ENCODE peak calls at places on chromosomes 11 and 22, in ten cellular contexts. W is lower leg skin, B is neural progenitor cell, L is H9, N is HFFc6, C is retinal pigment epithelial cell, E is pancreas, O is colonic mucosa, D is stomach, M is neural crest cell. G is an unnamed sample.

GRCh38 chr11:130473795-130474377 is 25.4 kb downstream of the ADAMTS15 start:
- DNase-seq in C (no peak), B (no peak), W (peak; percentile 80), N (no peak), L (no peak), O (no peak), E (no peak), M (no peak), D (no peak), G (no peak)

GRCh38 chr11:61711493-61711892 is 31.3 kb downstream of the DAGLA start:
- DNase-seq in D (no peak), B (no peak), E (no peak), M (no peak), O (no peak), C (no peak), W (no peak), L (no peak), N (no peak), G (no peak)

GRCh38 chr11:125871391-125872137 is 15.9 kb upstream of the HYLS1 start:
- DNase-seq in N (peak; percentile 16), D (peak; percentile 37), W (no peak), M (peak; percentile 65), B (peak; percentile 78), C (peak; percentile 2), E (no peak), L (peak; percentile 77), O (no peak), G (no peak)

GRCh38 chr22:29695129-29695926 is 24.5 kb upstream of the CABP7 start:
- DNase-seq in N (no peak), D (no peak), O (no peak), W (peak; percentile 93), M (no peak), B (no peak), C (no peak), L (no peak), E (no peak), G (no peak)

GRCh38 chr11:76615950-76616349 is 54.6 kb downstream of the LRRC32 start:
- DNase-seq in M (no peak), D (peak; percentile 83), C (no peak), W (peak; percentile 94), L (peak; percentile 17), E (no peak), N (no peak), O (peak; percentile 80), B (no peak), G (no peak)

GRCh38 chr11:121337078-121337477 is 44.5 kb downstream of the SC5D start:
- DNase-seq in O (no peak), C (no peak), N (no peak), B (no peak), W (no peak), L (no peak), E (no peak), D (no peak), M (no peak), G (no peak)

GRCh38 chr22:30005213-30005857 is 74.9 kb upstream of the HORMAD2 start:
- DNase-seq in M (peak; percentile 75), L (peak; percentile 58), B (peak; percentile 71), C (peak; percentile 15), W (peak; percentile 92), N (peak; percentile 64), E (peak; percentile 60), D (peak; percentile 81), O (peak; percentile 88), G (no peak)

GRCh38 chr11:71286701-71287643 is 34.6 kb upstream of the SHANK2 start:
- DNase-seq in B (no peak), W (peak; percentile 89), O (peak; percentile 73), N (peak; percentile 97), L (peak; percentile 28), C (no peak), M (no peak), D (peak; percentile 74), E (peak; percentile 52), G (no peak)

GRCh38 chr11:34214961-34215805 is 109.8 kb downstream of the NAT10 start:
- DNase-seq in W (no peak), B (no peak), C (no peak), N (peak; percentile 62), M (no peak), D (no peak), E (no peak), O (no peak), L (no peak), G (no peak)

GRCh38 chr11:102234779-102235439 is 82.4 kb upstream of the BIRC3 start:
- DNase-seq in W (peak; percentile 78), M (no peak), B (no peak), L (no peak), E (no peak), D (no peak), N (no peak), C (no peak), O (no peak), G (no peak)

DNA sequence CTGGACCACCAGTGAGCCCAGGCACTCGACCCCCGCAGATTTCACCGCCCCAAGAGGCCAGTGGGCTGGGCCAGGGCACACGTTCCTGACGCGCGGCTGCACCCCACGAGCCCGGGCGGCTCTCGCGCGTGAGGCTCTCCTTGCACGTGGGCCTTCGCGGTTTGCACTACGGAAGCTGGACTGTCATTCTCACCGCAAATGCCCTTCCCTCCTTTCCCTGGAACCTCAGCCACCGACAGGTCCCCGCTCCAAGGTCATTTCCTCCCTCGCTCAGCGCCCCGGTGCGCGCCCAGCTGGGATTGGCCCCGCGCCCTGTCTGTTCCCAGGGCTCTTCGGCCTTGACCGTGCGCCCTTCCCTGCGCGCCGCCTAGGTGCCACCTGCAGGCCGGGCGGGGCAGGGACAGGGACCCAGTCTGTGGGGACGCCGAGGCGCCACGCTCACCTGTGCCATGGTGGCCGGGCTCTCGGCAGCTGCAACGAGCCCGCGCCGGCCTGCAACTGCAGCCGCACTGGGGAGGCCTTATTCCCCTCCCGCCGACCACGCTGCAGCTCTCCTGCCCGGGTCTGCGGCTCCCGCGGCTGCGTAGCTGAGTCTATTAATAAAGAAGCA is 2.1 kb upstream of the CPT1A start:
- DNase-seq in N (no peak), E (peak; percentile 95), B (peak; percentile 57), D (peak; percentile 95), O (peak; percentile 94), M (no peak), L (peak; percentile 93), C (no peak), W (peak; percentile 91), G (peak; percentile 81)
- TF ChIP-seq CTCF in N (peak; percentile 47), E (peak; percentile 28), B (peak; percentile 30), D (peak; percentile 55), O (peak; percentile 67), M (peak; percentile 63), L (peak; percentile 72), C (peak; percentile 53), W (no peak), G (peak; percentile 60)

GRCh38 chr22:37419370-37419915 is 7.8 kb downstream of the ELFN2 start:
- DNase-seq in E (no peak), N (no peak), L (no peak), O (no peak), C (no peak), B (no peak), W (no peak), D (no peak), M (no peak), G (no peak)

GRCh38 chr22:37418627-37419369 is 8.5 kb downstream of the ELFN2 start:
- DNase-seq in O (no peak), N (no peak), L (no peak), D (no peak), M (no peak), E (no peak), B (peak; percentile 52), C (no peak), W (no peak), G (no peak)

GRCh38 chr22:37421468-37421877 is 5.8 kb downstream of the ELFN2 start:
- DNase-seq in E (no peak), L (no peak), C (no peak), B (no peak), M (no peak), N (no peak), W (no peak), D (no peak), O (no peak), G (no peak)

GRCh38 chr22:37419916-37420655 is 7.2 kb downstream of the ELFN2 start:
- DNase-seq in C (no peak), E (no peak), L (peak; percentile 77), M (no peak), N (no peak), D (no peak), B (peak; percentile 74), O (no peak), W (no peak), G (no peak)

DNA sequence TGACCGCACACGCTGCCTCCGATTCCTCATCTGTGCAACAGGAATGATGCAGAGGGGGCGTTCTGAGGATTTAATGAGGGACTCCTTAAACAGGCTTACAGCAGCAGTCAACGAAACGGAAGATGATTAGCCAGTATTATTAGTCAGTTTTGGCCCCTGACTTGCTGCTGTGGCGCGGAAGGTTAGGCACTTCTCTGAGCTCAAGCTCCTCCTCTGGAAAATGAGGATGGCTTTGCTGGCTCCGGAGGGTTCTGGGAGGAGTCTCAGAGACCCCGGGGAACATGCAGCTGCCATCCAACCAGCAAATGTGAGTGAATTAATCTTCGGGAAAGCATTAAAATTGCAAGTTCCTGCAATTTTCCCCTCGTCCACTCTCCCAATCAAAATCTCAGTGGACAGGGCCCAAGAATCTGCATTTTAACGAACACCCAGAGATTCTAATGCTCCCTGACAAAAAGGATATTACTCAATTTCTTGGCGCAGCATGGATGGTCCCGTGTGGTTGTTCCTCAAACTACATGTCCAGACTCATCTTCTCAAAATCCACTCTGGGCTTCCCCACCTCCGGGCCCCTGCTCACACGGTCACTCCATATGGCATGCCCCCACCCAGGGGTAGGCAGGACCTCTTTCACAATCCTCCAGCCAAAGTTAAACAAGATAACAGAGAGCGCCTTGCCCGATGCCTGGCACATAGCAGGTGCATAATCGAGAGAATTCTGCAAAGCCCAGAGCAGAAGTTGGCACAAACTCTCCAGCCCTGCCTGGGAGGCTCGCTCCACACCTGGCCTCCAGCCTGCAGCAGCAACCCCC is 6.4 kb downstream of the ELFN2 start:
- DNase-seq in C (no peak), B (no peak), O (no peak), D (no peak), M (no peak), W (no peak), L (no peak), N (no peak), E (no peak), G (no peak)
- TF ChIP-seq CTCF in C (no peak), B (no peak), O (no peak), D (no peak), M (no peak), W (no peak), L (peak; percentile 21), N (peak; percentile 47), E (no peak), G (peak; percentile 42)

GRCh38 chr11:90113541-90113940 is 20.9 kb upstream of the NAALAD2 start:
- DNase-seq in O (no peak), L (no peak), M (no peak), D (no peak), E (no peak), W (no peak), C (no peak), B (no peak), N (no peak), G (no peak)
- TF ChIP-seq CTCF in O (peak; percentile 24), L (peak; percentile 67), M (peak; percentile 72), D (peak; percentile 20), E (no peak), W (no peak), C (peak; percentile 31), B (peak; percentile 63), N (peak; percentile 78), G (peak; percentile 78)

DNA sequence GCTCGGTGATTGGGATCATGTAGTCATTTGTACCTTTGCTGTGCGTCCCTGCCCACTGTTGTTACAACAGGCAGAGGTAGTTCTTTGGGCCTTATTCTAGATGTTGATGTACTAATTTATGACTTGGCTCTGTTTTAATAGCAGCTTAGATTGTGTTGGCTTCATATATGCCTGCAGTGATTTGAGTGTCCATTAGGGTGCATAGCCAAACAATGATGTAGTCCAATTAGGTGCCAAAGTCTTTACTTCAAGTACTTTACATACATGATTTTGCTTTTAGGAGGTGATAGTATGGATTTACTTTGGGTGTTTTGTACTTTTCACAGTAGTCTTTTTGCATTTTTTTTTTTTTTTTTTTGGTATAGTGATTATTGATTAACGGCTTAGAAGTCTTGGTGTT is 46.4 kb downstream of the PPP6R3 start:
- DNase-seq in E (no peak), M (no peak), N (no peak), C (no peak), L (no peak), B (no peak), D (no peak), O (no peak), W (no peak), G (no peak)
- TF ChIP-seq CTCF in E (no peak), M (no peak), N (peak; percentile 31), C (peak; percentile 8), L (no peak), B (no peak), D (no peak), O (no peak), W (no peak), G (no peak)

G was measured in type B pancreatic cell.